ENCODE peak calls at places on chromosome 3, in eight cellular contexts. One of them, this sample, is unnamed.
A peak's percentile ranks its signal among the peaks of the same experiment; 100 is the strongest.

GRCh38 chr3:29503969-29504368 is 223.1 kb downstream of the RBMS3 start:
- DNase-seq in ovary: peak; percentile 64
- DNase-seq in right atrium auricular region: peak; percentile 64
- DNase-seq in left cardiac atrium: peak; percentile 29
- DNase-seq in activated T-helper 1 cell treated with Interleukin-2 at 50 U/mL for 16 hours: no peak
- DNase-seq in iris pigment epithelial cell: peak; percentile 28
- DNase-seq in fibroblast of the aortic adventitia: peak; percentile 71
- DNase-seq in Kasumi-1: no peak
- DNase-seq in this sample: no peak

GRCh38 chr3:29153811-29154210 is 127.1 kb upstream of the RBMS3 start:
- DNase-seq in ovary: no peak
- DNase-seq in right atrium auricular region: no peak
- DNase-seq in left cardiac atrium: no peak
- DNase-seq in activated T-helper 1 cell treated with Interleukin-2 at 50 U/mL for 16 hours: no peak
- DNase-seq in iris pigment epithelial cell: peak; percentile 43
- DNase-seq in fibroblast of the aortic adventitia: no peak
- DNase-seq in Kasumi-1: peak; percentile 93
- DNase-seq in this sample: no peak

GRCh38 chr3:36817806-36818205 is 53.5 kb upstream of the DCLK3 start:
- DNase-seq in ovary: no peak
- DNase-seq in right atrium auricular region: no peak
- DNase-seq in left cardiac atrium: no peak
- DNase-seq in activated T-helper 1 cell treated with Interleukin-2 at 50 U/mL for 16 hours: no peak
- DNase-seq in iris pigment epithelial cell: no peak
- DNase-seq in fibroblast of the aortic adventitia: no peak
- DNase-seq in Kasumi-1: no peak
- DNase-seq in this sample: no peak

GRCh38 chr3:34396288-34396687 is 597.9 kb downstream of the PDCD6IP start:
- DNase-seq in ovary: no peak
- DNase-seq in right atrium auricular region: no peak
- DNase-seq in left cardiac atrium: no peak
- DNase-seq in activated T-helper 1 cell treated with Interleukin-2 at 50 U/mL for 16 hours: no peak
- DNase-seq in iris pigment epithelial cell: no peak
- DNase-seq in fibroblast of the aortic adventitia: no peak
- DNase-seq in Kasumi-1: no peak
- DNase-seq in this sample: no peak

GRCh38 chr3:185781759-185782158 is 43.1 kb downstream of the IGF2BP2 start:
- DNase-seq in ovary: no peak
- DNase-seq in right atrium auricular region: no peak
- DNase-seq in left cardiac atrium: no peak
- DNase-seq in activated T-helper 1 cell treated with Interleukin-2 at 50 U/mL for 16 hours: no peak
- DNase-seq in iris pigment epithelial cell: peak; percentile 92
- DNase-seq in fibroblast of the aortic adventitia: peak; percentile 69
- DNase-seq in Kasumi-1: no peak
- DNase-seq in this sample: no peak

GRCh38 chr3:45580142-45580541 is 14.4 kb upstream of the LIMD1 start:
- DNase-seq in ovary: no peak
- DNase-seq in right atrium auricular region: no peak
- DNase-seq in left cardiac atrium: no peak
- DNase-seq in activated T-helper 1 cell treated with Interleukin-2 at 50 U/mL for 16 hours: no peak
- DNase-seq in iris pigment epithelial cell: no peak
- DNase-seq in fibroblast of the aortic adventitia: no peak
- DNase-seq in Kasumi-1: no peak
- DNase-seq in this sample: no peak

GRCh38 chr3:52682016-52682415 is 3.7 kb downstream of the PBRM1 start:
- DNase-seq in ovary: peak; percentile 51
- DNase-seq in right atrium auricular region: no peak
- DNase-seq in left cardiac atrium: no peak
- DNase-seq in activated T-helper 1 cell treated with Interleukin-2 at 50 U/mL for 16 hours: no peak
- DNase-seq in iris pigment epithelial cell: peak; percentile 78
- DNase-seq in fibroblast of the aortic adventitia: peak; percentile 76
- DNase-seq in Kasumi-1: peak; percentile 48
- DNase-seq in this sample: peak; percentile 44

GRCh38 chr3:132284756-132285619 is 32.2 kb upstream of the ACP3 start:
- DNase-seq in ovary: no peak
- DNase-seq in right atrium auricular region: no peak
- DNase-seq in left cardiac atrium: no peak
- DNase-seq in activated T-helper 1 cell treated with Interleukin-2 at 50 U/mL for 16 hours: no peak
- DNase-seq in iris pigment epithelial cell: no peak
- DNase-seq in fibroblast of the aortic adventitia: no peak
- DNase-seq in Kasumi-1: no peak
- DNase-seq in this sample: peak; percentile 10

GRCh38 chr3:49812916-49813496 is 747 bp downstream of the UBA7 start:
- DNase-seq in ovary: no peak
- DNase-seq in right atrium auricular region: no peak
- DNase-seq in left cardiac atrium: no peak
- DNase-seq in activated T-helper 1 cell treated with Interleukin-2 at 50 U/mL for 16 hours: no peak
- DNase-seq in iris pigment epithelial cell: no peak
- DNase-seq in fibroblast of the aortic adventitia: no peak
- DNase-seq in Kasumi-1: no peak
- DNase-seq in this sample: no peak

GRCh38 chr3:15014606-15015328 is 50.3 kb downstream of the MRPS25 start:
- DNase-seq in ovary: no peak
- DNase-seq in right atrium auricular region: no peak
- DNase-seq in left cardiac atrium: no peak
- DNase-seq in activated T-helper 1 cell treated with Interleukin-2 at 50 U/mL for 16 hours: no peak
- DNase-seq in iris pigment epithelial cell: peak; percentile 68
- DNase-seq in fibroblast of the aortic adventitia: no peak
- DNase-seq in Kasumi-1: no peak
- DNase-seq in this sample: no peak

GRCh38 chr3:69738859-69739203 is 433 bp upstream of the MITF start:
- DNase-seq in ovary: no peak
- DNase-seq in right atrium auricular region: no peak
- DNase-seq in left cardiac atrium: peak; percentile 22
- DNase-seq in activated T-helper 1 cell treated with Interleukin-2 at 50 U/mL for 16 hours: no peak
- DNase-seq in iris pigment epithelial cell: peak; percentile 26
- DNase-seq in fibroblast of the aortic adventitia: no peak
- DNase-seq in Kasumi-1: no peak
- DNase-seq in this sample: no peak

GRCh38 chr3:41808618-41809017 is 153.3 kb downstream of the ULK4 start:
- DNase-seq in ovary: no peak
- DNase-seq in right atrium auricular region: no peak
- DNase-seq in left cardiac atrium: no peak
- DNase-seq in activated T-helper 1 cell treated with Interleukin-2 at 50 U/mL for 16 hours: no peak
- DNase-seq in iris pigment epithelial cell: no peak
- DNase-seq in fibroblast of the aortic adventitia: no peak
- DNase-seq in Kasumi-1: no peak
- DNase-seq in this sample: no peak

GRCh38 chr3:132255041-132255745 is 62.0 kb upstream of the ACP3 start:
- DNase-seq in ovary: no peak
- DNase-seq in right atrium auricular region: no peak
- DNase-seq in left cardiac atrium: no peak
- DNase-seq in activated T-helper 1 cell treated with Interleukin-2 at 50 U/mL for 16 hours: no peak
- DNase-seq in iris pigment epithelial cell: peak; percentile 59
- DNase-seq in fibroblast of the aortic adventitia: peak; percentile 85
- DNase-seq in Kasumi-1: no peak
- DNase-seq in this sample: no peak

GRCh38 chr3:53235545-53235944 is 20.3 kb downstream of the TKT start:
- DNase-seq in ovary: no peak
- DNase-seq in right atrium auricular region: no peak
- DNase-seq in left cardiac atrium: no peak
- DNase-seq in activated T-helper 1 cell treated with Interleukin-2 at 50 U/mL for 16 hours: no peak
- DNase-seq in iris pigment epithelial cell: no peak
- DNase-seq in fibroblast of the aortic adventitia: no peak
- DNase-seq in Kasumi-1: no peak
- DNase-seq in this sample: no peak

GRCh38 chr3:62084558-62084957 is 288.8 kb downstream of the FEZF2 start:
- DNase-seq in ovary: no peak
- DNase-seq in right atrium auricular region: no peak
- DNase-seq in left cardiac atrium: no peak
- DNase-seq in activated T-helper 1 cell treated with Interleukin-2 at 50 U/mL for 16 hours: no peak
- DNase-seq in iris pigment epithelial cell: peak; percentile 22
- DNase-seq in fibroblast of the aortic adventitia: no peak
- DNase-seq in Kasumi-1: no peak
- DNase-seq in this sample: no peak

GRCh38 chr3:40841570-40842109 is 316.9 kb downstream of the ZNF621 start:
- DNase-seq in ovary: no peak
- DNase-seq in right atrium auricular region: no peak
- DNase-seq in left cardiac atrium: no peak
- DNase-seq in activated T-helper 1 cell treated with Interleukin-2 at 50 U/mL for 16 hours: no peak
- DNase-seq in iris pigment epithelial cell: no peak
- DNase-seq in fibroblast of the aortic adventitia: no peak
- DNase-seq in Kasumi-1: no peak
- DNase-seq in this sample: no peak

This sample was measured in body of pancreas.